ENCODE peak calls at places on chromosomes 13 and 19, in four cellular contexts. Z, E, P and C are unnamed samples.

GRCh38 chr19:7620442-7621412 is 8.6 kb downstream of the XAB2 start:
- DNase-seq in P (no peak), E (no peak), Z (no peak), C (no peak)

GRCh38 chr13:65926750-65927171 is 1303.4 kb downstream of the PCDH9 start:
- DNase-seq in E (no peak), Z (no peak), P (peak), C (no peak)

GRCh38 chr19:16445238-16446107 is 26.3 kb downstream of the EPS15L1 start:
- DNase-seq in Z (no peak), P (no peak), E (no peak), C (no peak)

GRCh38 chr13:48579167-48579918 is 46.5 kb upstream of the RCBTB2 start:
- DNase-seq in P (no peak), Z (no peak), E (no peak), C (no peak)

GRCh38 chr19:6108721-6109633 is 1.3 kb downstream of the RFX2 start:
- DNase-seq in Z (peak), P (no peak), E (no peak), C (no peak)

GRCh38 chr19:15337202-15337601 is 4.9 kb upstream of the BRD4 start:
- DNase-seq in Z (no peak), E (no peak), P (no peak), C (no peak)

GRCh38 chr19:44841255-44841654 is 4.8 kb upstream of the NECTIN2 start:
- DNase-seq in Z (no peak), E (no peak), P (no peak), C (no peak)

GRCh38 chr13:73045036-73045435 is 13.8 kb upstream of the KLF5 start:
- DNase-seq in E (no peak), Z (no peak), P (no peak), C (no peak)

GRCh38 chr13:29550589-29550988 is 44.9 kb downstream of the SLC7A1 start:
- DNase-seq in Z (no peak), P (no peak), E (no peak), C (no peak)

GRCh38 chr13:80462567-80462966 is 121.6 kb upstream of the SPRY2 start:
- DNase-seq in Z (no peak), P (no peak), E (no peak), C (no peak)

GRCh38 chr13:113746143-113746525 is 12.9 kb upstream of the TMEM255B start:
- DNase-seq in E (no peak), P (no peak), Z (no peak), C (no peak)

GRCh38 chr13:84651288-84651687 is 769.0 kb upstream of the SLITRK1 start:
- DNase-seq in Z (no peak), E (no peak), P (no peak), C (no peak)

GRCh38 chr19:48501446-48501960 is 10.1 kb downstream of the LMTK3 start:
- DNase-seq in E (no peak), P (peak), Z (no peak), C (no peak)

GRCh38 chr19:55549500-55550320 is 4.4 kb upstream of the SBK3 start:
- DNase-seq in E (no peak), P (no peak), Z (no peak), C (no peak)

GRCh38 chr19:33156354-33156753 is 24.4 kb downstream of the WDR88 start:
- DNase-seq in E (no peak), Z (no peak), P (no peak), C (no peak)

GRCh38 chr19:29858621-29859020 is 46.8 kb downstream of the CCNE1 start:
- DNase-seq in E (no peak), Z (no peak), P (no peak), C (no peak)

GRCh38 chr19:7534531-7534980 is 961 bp upstream of the PNPLA6 start:
- DNase-seq in Z (peak), P (peak), E (no peak), C (no peak)

GRCh38 chr19:3586124-3586626 is 897 bp downstream of the GIPC3 start:
- DNase-seq in Z (peak), P (no peak), E (no peak), C (no peak)

GRCh38 chr19:3589439-3589838 is 4.2 kb downstream of the GIPC3 start:
- DNase-seq in Z (no peak), E (no peak), P (no peak), C (no peak)

GRCh38 chr19:3589949-3590348 is 4.7 kb downstream of the GIPC3 start:
- DNase-seq in E (no peak), Z (no peak), P (no peak), C (no peak)

GRCh38 chr19:3586707-3587346 is 1.5 kb downstream of the GIPC3 start:
- DNase-seq in E (no peak), Z (no peak), P (no peak), C (no peak)

DNA sequence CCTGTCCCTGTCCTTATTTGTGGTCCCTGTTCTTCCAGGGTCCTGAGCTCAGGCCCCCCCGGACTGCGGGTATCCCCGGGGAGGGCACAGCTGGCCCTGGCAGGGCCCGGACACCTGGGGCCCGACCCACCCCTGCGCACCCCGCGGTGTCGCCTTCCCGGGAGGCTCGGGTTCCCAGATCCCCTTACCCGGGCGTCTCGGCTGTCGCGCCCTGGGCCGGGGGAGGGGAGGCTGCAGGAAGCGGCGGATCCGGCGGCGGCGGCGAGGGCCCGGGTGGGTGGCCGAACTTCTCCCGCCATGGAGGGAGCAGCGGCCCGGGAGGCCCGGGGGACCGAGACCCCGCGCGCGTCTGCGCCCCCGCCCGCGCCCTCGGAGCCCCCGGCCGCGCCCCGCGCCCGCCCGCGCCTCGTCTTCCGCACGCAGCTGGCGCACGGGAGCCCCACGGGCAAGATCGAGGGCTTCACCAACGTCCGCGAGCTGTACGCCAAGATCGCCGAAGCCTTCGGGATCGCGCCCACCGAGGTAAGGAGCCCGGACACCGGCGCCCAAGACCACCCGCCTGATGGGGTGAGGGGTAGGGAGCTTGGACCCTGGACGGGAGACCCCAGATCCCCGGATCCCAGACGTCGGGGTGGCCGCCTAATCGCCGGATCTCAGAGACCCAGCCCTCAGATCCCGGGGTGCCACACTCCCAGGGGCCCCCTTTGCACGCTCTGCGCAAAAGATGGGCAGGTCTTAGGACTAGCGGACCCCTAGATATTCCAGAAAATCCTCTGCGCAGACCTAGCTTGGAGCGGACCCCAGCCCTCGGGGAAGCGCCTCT is at the start of gene GIPC3:
- DNase-seq in E (no peak), Z (peak), P (no peak), C (no peak)
- TF ChIP-seq TAF1 in E (no peak), Z (no peak), P (no peak), C (no peak)

GRCh38 chr13:99980201-99981114 is 1.1 kb upstream of the ZIC2 start:
- DNase-seq in E (peak), Z (peak), P (no peak), C (no peak)
- TF ChIP-seq POLR2AphosphoS5 in E (no peak), Z (no peak), P (peak), C (no peak)

GRCh38 chr13:75796825-75797224 is 160.7 kb downstream of the LMO7 start:
- DNase-seq in Z (no peak), E (no peak), P (no peak), C (no peak)

GRCh38 chr13:75797256-75797655 is 161.1 kb downstream of the LMO7 start:
- DNase-seq in E (no peak), Z (no peak), P (no peak), C (no peak)

GRCh38 chr13:75797719-75798118 is 161.6 kb downstream of the LMO7 start:
- DNase-seq in P (no peak), Z (no peak), E (no peak), C (no peak)

GRCh38 chr13:75800545-75800944 is 164.4 kb downstream of the LMO7 start:
- DNase-seq in Z (no peak), E (no peak), P (no peak), C (no peak)

GRCh38 chr13:75798353-75799245 is 162.5 kb downstream of the LMO7 start:
- DNase-seq in P (no peak), Z (no peak), E (no peak), C (no peak)
- TF ChIP-seq TAF1 in P (no peak), Z (no peak), E (no peak), C (no peak)

GRCh38 chr13:44857061-44857460 is 132.2 kb downstream of the NUFIP1 start:
- DNase-seq in P (no peak), Z (no peak), E (no peak), C (no peak)

GRCh38 chr13:44857736-44858135 is 131.5 kb downstream of the NUFIP1 start:
- DNase-seq in P (no peak), Z (no peak), E (no peak), C (no peak)

GRCh38 chr13:44853641-44854040 is 135.6 kb downstream of the NUFIP1 start:
- DNase-seq in E (no peak), Z (no peak), P (no peak), C (no peak)

GRCh38 chr13:44855860-44856259 is 133.4 kb downstream of the NUFIP1 start:
- DNase-seq in Z (no peak), E (no peak), P (no peak), C (no peak)

GRCh38 chr13:44854264-44855060 is 134.8 kb downstream of the NUFIP1 start:
- DNase-seq in P (no peak), Z (no peak), E (no peak), C (no peak)
- TF ChIP-seq POLR2AphosphoS5 in P (no peak), Z (no peak), E (no peak), C (no peak)

DNA sequence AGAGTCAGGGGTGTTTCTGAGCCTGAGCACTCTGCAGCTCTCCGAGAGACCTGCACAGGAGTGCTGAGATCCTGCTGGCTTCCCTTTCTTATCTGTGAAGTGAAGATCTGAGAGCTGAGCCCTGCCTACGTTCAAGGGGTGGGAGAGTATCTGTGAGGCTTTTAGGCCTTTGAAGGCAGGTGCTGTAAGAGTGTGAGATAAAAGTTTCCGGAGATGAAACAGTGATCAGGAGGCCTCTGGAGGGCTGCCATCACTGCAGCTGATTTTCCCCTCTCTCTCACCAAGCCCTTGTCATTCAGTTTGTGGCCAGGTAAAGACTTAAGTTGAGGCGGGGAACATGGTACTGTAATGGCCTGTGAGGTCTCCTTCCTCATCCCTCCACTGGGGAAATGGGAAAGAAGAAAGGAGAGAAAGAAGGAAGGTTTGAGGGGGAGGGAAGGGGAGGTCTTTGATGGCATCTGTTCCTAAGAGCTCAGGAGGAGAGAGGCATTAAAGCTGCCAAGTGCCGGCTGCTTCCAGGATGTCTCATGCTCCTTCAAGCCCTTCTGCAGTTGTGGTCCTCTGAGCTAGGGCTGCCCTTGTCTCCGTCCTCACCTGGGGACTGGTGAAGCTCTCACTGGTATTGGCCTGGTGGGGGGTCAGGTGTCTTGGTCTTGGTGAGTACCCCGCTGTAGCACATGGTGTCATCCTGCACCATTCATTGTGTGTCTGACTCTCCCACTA is 83.3 kb downstream of the AKAP11 start:
- DNase-seq in Z (no peak), P (no peak), E (no peak), C (no peak)
- TF ChIP-seq TAF1 in Z (no peak), P (no peak), E (no peak), C (no peak)

GRCh38 chr19:49987159-49987698 is 26.3 kb upstream of the SIGLEC11 start:
- DNase-seq in P (peak), E (peak), Z (no peak), C (peak)
- TF ChIP-seq POLR2AphosphoS5 in P (peak), E (no peak), Z (no peak), C (peak)

GRCh38 chr13:99267927-99268326 is 9.7 kb upstream of the GPR18 start:
- DNase-seq in E (no peak), P (no peak), Z (no peak), C (no peak)
- TF ChIP-seq TAF1 in E (no peak), P (no peak), Z (no peak), C (no peak)

DNA sequence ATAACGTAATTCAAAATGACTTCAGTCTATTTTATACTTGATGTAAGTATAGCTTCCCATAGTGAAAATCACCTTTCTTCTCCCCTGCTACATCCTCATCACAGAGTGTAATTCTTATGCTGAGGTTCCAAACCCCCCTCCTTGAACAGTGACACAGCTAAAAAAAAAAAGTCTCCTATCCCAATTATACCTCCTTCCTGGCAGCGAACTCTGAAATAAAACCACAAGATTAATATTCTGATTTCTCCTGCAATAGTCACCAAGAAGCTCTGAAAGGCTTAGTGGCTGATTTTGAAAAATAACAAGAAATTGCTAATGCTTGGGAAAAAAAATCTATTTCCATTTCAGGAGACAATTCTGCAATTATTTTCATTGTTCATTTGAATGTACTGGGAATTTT is 36.3 kb downstream of the EFNB2 start:
- DNase-seq in Z (no peak), P (no peak), E (no peak), C (no peak)
- TF ChIP-seq POLR2AphosphoS5 in Z (no peak), P (no peak), E (no peak), C (no peak)